ENCODE peak calls at places on chromosomes 16 and 17, in eight cellular contexts. X is hepatocyte, W is fibroblast of lung, Z is adrenal gland, O is endodermal cell, E is neural progenitor cell, Q is GM23338, U is HepG2. R is an unnamed sample.

GRCh38 chr16:22670044-22670536 is 143.9 kb upstream of the HS3ST2 start:
- DNase-seq in X (no peak), W (no peak), Z (no peak), O (no peak), E (no peak), Q (no peak), U (no peak), R (no peak)

GRCh38 chr16:57039148-57039812 is 49.9 kb downstream of the NLRC5 start:
- DNase-seq in X (no peak), W (peak; percentile 87), Z (no peak), O (no peak), E (no peak), Q (no peak), U (no peak), R (no peak)

GRCh38 chr16:49431591-49432290 is 58.1 kb downstream of the C16orf78 start:
- DNase-seq in X (no peak), W (no peak), Z (no peak), O (peak; percentile 23), E (no peak), Q (peak; percentile 28), U (no peak), R (no peak)

GRCh38 chr17:17819561-17819995 is 17.2 kb downstream of the SREBF1 start:
- DNase-seq in X (peak; percentile 88), W (peak; percentile 89), Z (peak; percentile 96), O (peak; percentile 91), E (no peak), Q (peak; percentile 38), U (peak; percentile 78), R (peak; percentile 80)

GRCh38 chr16:64498363-64498762 is 623.5 kb downstream of the CDH11 start:
- DNase-seq in X (no peak), W (no peak), Z (no peak), O (no peak), E (no peak), Q (no peak), U (no peak), R (no peak)

GRCh38 chr16:76946879-76947278 is 244.1 kb upstream of the MON1B start:
- DNase-seq in X (peak; percentile 61), W (peak; percentile 87), Z (peak; percentile 58), O (no peak), E (no peak), Q (no peak), U (peak; percentile 20), R (no peak)

GRCh38 chr16:11105038-11105903 is 150.7 kb downstream of the SOCS1 start:
- DNase-seq in X (peak; percentile 78), W (peak; percentile 97), Z (peak; percentile 89), O (no peak), E (no peak), Q (no peak), U (peak; percentile 90), R (no peak)

GRCh38 chr17:8991514-8992285 is 26.2 kb upstream of the PIK3R5 start:
- DNase-seq in X (peak; percentile 84), W (peak; percentile 49), Z (peak; percentile 57), O (peak; percentile 95), E (peak; percentile 89), Q (peak; percentile 95), U (peak; percentile 24), R (peak; percentile 26)

GRCh38 chr17:81962499-81963441 is 1.8 kb upstream of the NOTUM start:
- DNase-seq in X (no peak), W (no peak), Z (no peak), O (peak; percentile 74), E (peak; percentile 47), Q (peak; percentile 39), U (peak; percentile 61), R (peak; percentile 69)

GRCh38 chr17:81961554-81962498 is 839 bp upstream of the NOTUM start:
- DNase-seq in X (no peak), W (no peak), Z (no peak), O (peak; percentile 72), E (peak; percentile 53), Q (peak; percentile 41), U (no peak), R (peak; percentile 58)

GRCh38 chr17:81967244-81967532 is 6.2 kb upstream of the NOTUM start:
- DNase-seq in X (no peak), W (no peak), Z (no peak), O (peak; percentile 79), E (no peak), Q (no peak), U (no peak), R (no peak)

GRCh38 chr17:81966343-81967243 is 5.6 kb upstream of the NOTUM start:
- DNase-seq in X (peak; percentile 80), W (no peak), Z (peak; percentile 76), O (peak; percentile 83), E (peak; percentile 80), Q (peak; percentile 83), U (peak; percentile 89), R (peak; percentile 77)

DNA sequence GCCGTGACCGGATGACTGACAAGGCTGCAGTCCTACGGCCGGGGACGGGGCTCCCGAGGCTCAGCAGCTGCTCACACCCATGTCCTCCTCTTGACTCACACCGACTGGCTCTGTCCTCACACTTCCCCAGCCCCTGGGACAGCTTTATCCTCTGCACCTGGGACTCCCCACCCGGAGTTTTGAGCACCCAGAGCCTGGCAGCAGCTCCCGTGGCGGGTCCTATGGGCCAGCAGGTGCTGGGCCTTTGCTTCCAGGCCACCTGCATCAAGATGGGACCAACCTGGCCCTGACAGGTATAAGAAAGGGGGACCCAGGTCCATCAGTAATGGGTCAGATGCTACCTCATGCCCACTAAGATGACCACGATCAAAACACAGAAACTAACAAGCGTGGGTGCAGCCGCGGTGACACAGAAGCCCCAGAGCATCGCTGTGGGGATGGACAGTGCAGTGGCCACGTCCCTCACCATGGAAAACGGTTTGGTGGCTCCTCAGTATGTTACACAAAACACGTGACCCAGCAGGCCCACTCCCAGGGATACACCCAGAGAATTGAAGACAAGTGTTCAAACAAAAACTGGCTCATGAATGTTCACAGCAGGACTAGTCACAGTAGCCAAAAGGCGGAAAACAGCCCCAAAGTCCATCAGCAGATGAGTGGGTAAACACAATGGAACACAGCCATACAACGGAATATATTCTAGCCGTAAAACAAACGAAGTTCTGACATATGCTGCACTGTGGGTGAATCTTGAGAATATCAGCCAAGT is 3.3 kb upstream of the NOTUM start:
- DNase-seq in X (no peak), W (no peak), Z (no peak), O (no peak), E (no peak), Q (no peak), U (peak; percentile 77), R (no peak)
- H3K27me3 ChIP-seq in X (peaks cover 44% of the 10 kb centered on the region), W (peaks cover 25% of the 10 kb centered on the region), Z (peaks cover 28% of the 10 kb centered on the region), O (peaks cover 37% of the 10 kb centered on the region), E (peaks cover 98% of the 10 kb centered on the region), Q (peaks cover 94% of the 10 kb centered on the region), U (no peaks in the 10 kb centered on the region), R (peaks cover 3% of the 10 kb centered on the region)

GRCh38 chr17:60439501-60439900 is 17.2 kb downstream of the CHCT1 start:
- DNase-seq in X (no peak), W (peak; percentile 45), Z (no peak), O (no peak), E (no peak), Q (no peak), U (peak; percentile 12), R (no peak)

GRCh38 chr17:60435244-60436170 is 13.2 kb downstream of the CHCT1 start:
- DNase-seq in X (peak; percentile 88), W (peak; percentile 81), Z (peak; percentile 79), O (peak; percentile 91), E (peak; percentile 80), Q (peak; percentile 89), U (peak; percentile 86), R (peak; percentile 73)
- H3K4me3 ChIP-seq in X (no peak overlapping the region), W (no peak overlapping the region), Z (no peak overlapping the region), O (no peak overlapping the region), E (no peak overlapping the region), Q (no peak overlapping the region), U (no peak overlapping the region), R (peak overlapping the region; percentile 39)

GRCh38 chr16:69118468-69118867 is 13.0 kb downstream of the HAS3 start:
- DNase-seq in X (no peak), W (no peak), Z (no peak), O (no peak), E (no peak), Q (no peak), U (no peak), R (no peak)

GRCh38 chr16:69115361-69115760 is 9.9 kb downstream of the HAS3 start:
- DNase-seq in X (no peak), W (no peak), Z (no peak), O (no peak), E (no peak), Q (no peak), U (no peak), R (no peak)

GRCh38 chr16:69114976-69115355 is 9.5 kb downstream of the HAS3 start:
- DNase-seq in X (no peak), W (no peak), Z (no peak), O (no peak), E (no peak), Q (no peak), U (no peak), R (no peak)

GRCh38 chr16:69118994-69119393 is 13.4 kb downstream of the CHTF8 start:
- DNase-seq in X (no peak), W (no peak), Z (no peak), O (no peak), E (no peak), Q (no peak), U (no peak), R (no peak)

GRCh38 chr16:69116911-69117310 is 11.5 kb downstream of the HAS3 start:
- DNase-seq in X (no peak), W (no peak), Z (no peak), O (no peak), E (no peak), Q (no peak), U (no peak), R (no peak)
- H3K27me3 ChIP-seq in X (no peaks in the 10 kb centered on the region), W (no peaks in the 10 kb centered on the region), Z (no peaks in the 10 kb centered on the region), O (no peaks in the 10 kb centered on the region), E (no peaks in the 10 kb centered on the region), Q (no peaks in the 10 kb centered on the region), U (no peaks in the 10 kb centered on the region), R (no peaks in the 10 kb centered on the region)

GRCh38 chr17:77325537-77325825 is 184.7 kb downstream of the SEC14L1 start:
- DNase-seq in X (no peak), W (no peak), Z (no peak), O (no peak), E (no peak), Q (no peak), U (no peak), R (no peak)

GRCh38 chr17:77322284-77322533 is 181.4 kb downstream of the SEC14L1 start:
- DNase-seq in X (no peak), W (no peak), Z (no peak), O (no peak), E (no peak), Q (no peak), U (no peak), R (no peak)

GRCh38 chr17:77324227-77324626 is 183.5 kb downstream of the SEC14L1 start:
- DNase-seq in X (no peak), W (no peak), Z (no peak), O (peak; percentile 41), E (no peak), Q (no peak), U (no peak), R (no peak)

GRCh38 chr17:77322534-77323412 is 182.0 kb downstream of the SEC14L1 start:
- DNase-seq in X (peak; percentile 95), W (peak; percentile 99), Z (peak; percentile 97), O (peak; percentile 91), E (peak; percentile 23), Q (no peak), U (peak; percentile 85), R (peak; percentile 91)

DNA sequence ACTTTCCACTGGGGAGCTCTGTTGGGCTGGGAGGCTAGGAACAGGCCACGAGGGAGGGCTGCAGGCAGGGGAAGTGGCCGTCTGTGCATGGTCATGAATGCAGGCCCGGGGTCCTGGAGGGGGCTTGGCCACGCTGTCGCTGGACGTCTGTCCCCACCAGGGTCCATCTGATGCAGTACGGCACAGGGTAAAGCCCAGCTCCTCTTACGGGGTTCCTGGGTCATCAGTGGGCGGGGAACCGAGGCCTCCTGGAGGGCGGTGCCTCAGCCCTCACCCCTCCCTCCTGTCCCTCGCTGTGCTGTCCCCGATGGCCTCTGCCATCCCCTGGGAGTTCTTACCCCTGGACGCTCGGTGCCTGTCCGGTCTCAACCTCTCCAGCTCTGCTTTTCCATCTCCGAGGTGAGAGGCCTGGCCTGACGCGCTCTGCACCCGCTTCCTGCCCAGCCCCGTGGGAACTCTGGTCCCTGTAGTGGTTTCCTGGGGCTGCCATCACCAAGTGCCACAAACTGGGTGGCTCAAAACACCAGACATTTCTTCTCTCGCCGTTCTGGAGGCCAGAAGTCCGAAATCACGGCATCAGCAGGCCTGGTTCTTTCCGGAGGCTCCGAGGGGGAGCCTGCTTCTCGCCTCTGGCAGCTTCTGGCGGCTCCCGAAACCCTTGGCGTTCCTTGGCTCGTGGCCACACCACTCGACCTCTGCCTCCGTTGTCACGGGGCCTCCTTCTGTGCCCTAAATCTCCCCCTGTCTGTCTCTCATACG is 182.8 kb downstream of the SEC14L1 start:
- DNase-seq in X (peak; percentile 68), W (peak; percentile 62), Z (peak; percentile 74), O (peak; percentile 64), E (no peak), Q (no peak), U (no peak), R (peak; percentile 73)
- H3K4me3 ChIP-seq in X (no peak overlapping the region), W (peak overlapping the region; percentile 31), Z (peak overlapping the region; percentile 70), O (no peak overlapping the region), E (no peak overlapping the region), Q (no peak overlapping the region), U (peak overlapping the region; percentile 26), R (peak overlapping the region; percentile 66)